ENCODE peak calls at places on chromosomes 5 and 9, in six cellular contexts. J, V, B, A, E and U are unnamed samples.

GRCh38 chr5:119458911-119459632 is 6.8 kb downstream of the HSD17B4 start:
- DNase-seq in E (no peak), A (no peak), J (no peak), B (no peak), V (no peak), U (peak)

GRCh38 chr5:173970878-173971650 is 17.9 kb upstream of the C5orf47 start:
- DNase-seq in E (peak), V (no peak), J (no peak), B (no peak), A (no peak), U (peak)

GRCh38 chr9:36029765-36030528 is 6.8 kb upstream of the RECK start:
- DNase-seq in J (no peak), B (no peak), A (no peak), E (no peak), V (peak), U (peak)

GRCh38 chr5:167573274-167574127 is 717.9 kb upstream of the WWC1 start:
- DNase-seq in A (no peak), V (no peak), J (no peak), E (no peak), B (no peak), U (no peak)

GRCh38 chr5:137733922-137734695 is 1.8 kb downstream of the KLHL3 start:
- DNase-seq in B (no peak), E (no peak), A (no peak), J (peak), V (no peak), U (no peak)

GRCh38 chr9:35658894-35659220 is 765 bp downstream of the CCDC107 start:
- DNase-seq in E (peak), V (peak), J (no peak), B (no peak), A (no peak), U (peak)

GRCh38 chr9:75890541-75891276 is at the start of gene PCSK5:
- DNase-seq in E (peak), A (no peak), V (peak), B (peak), J (peak), U (peak)

GRCh38 chr9:93057024-93057702 is 1.3 kb upstream of the SUSD3 start:
- DNase-seq in A (no peak), E (no peak), V (no peak), B (no peak), J (no peak), U (no peak)

GRCh38 chr5:138545919-138546562 is 3.0 kb upstream of the ETF1 start:
- DNase-seq in A (no peak), E (no peak), B (no peak), V (no peak), J (no peak), U (no peak)

GRCh38 chr5:159451197-159452052 is 121.1 kb upstream of the IL12B start:
- DNase-seq in V (peak), B (no peak), A (no peak), E (no peak), J (no peak), U (no peak)

GRCh38 chr9:30575691-30576090 is 1808.8 kb upstream of the ACO1 start:
- DNase-seq in J (no peak), V (no peak), B (no peak), A (no peak), E (no peak), U (no peak)

GRCh38 chr9:111622626-111623025 is 8.5 kb upstream of the DNAJC25 start:
- DNase-seq in A (no peak), E (peak), B (no peak), V (peak), J (no peak), U (peak)

GRCh38 chr5:135242496-135243193 is 156.4 kb downstream of the MACROH2A1 start:
- DNase-seq in V (no peak), B (no peak), A (no peak), E (no peak), J (no peak), U (no peak)

GRCh38 chr9:1235650-1236401 is 185.7 kb downstream of the DMRT2 start:
- DNase-seq in E (no peak), J (no peak), V (no peak), B (no peak), A (no peak), U (no peak)

GRCh38 chr9:127689332-127690000 is 17.3 kb upstream of the CFAP157 start:
- DNase-seq in A (no peak), J (no peak), V (no peak), E (no peak), B (no peak), U (no peak)

GRCh38 chr9:97598461-97599288 is 34.5 kb downstream of the TSTD2 start:
- DNase-seq in A (peak), B (peak), J (peak), V (peak), E (peak), U (peak)

GRCh38 chr5:115602585-115603125 is 376 bp upstream of the TICAM2 start:
- DNase-seq in E (no peak), J (no peak), B (no peak), V (no peak), A (no peak), U (peak)

GRCh38 chr9:27371382-27371781 is 74.4 kb upstream of the EQTN start:
- DNase-seq in E (no peak), V (peak), A (no peak), J (no peak), B (no peak), U (no peak)

GRCh38 chr5:177539411-177539810 is 15.0 kb downstream of the FAM193B start:
- DNase-seq in J (no peak), B (no peak), V (no peak), A (no peak), E (no peak), U (no peak)

GRCh38 chr5:96706433-96707111 is 44.4 kb downstream of the CAST start:
- DNase-seq in B (no peak), A (no peak), V (no peak), J (no peak), E (no peak), U (no peak)

GRCh38 chr5:24819841-24820240 is 175.1 kb upstream of the CDH10 start:
- DNase-seq in V (no peak), J (no peak), B (no peak), A (no peak), E (no peak), U (no peak)

GRCh38 chr5:61802456-61802855 is 470.4 kb downstream of the ZSWIM6 start:
- DNase-seq in V (peak), J (no peak), B (no peak), A (no peak), E (no peak), U (no peak)

GRCh38 chr9:117656007-117656406 is 48.2 kb upstream of the TLR4 start:
- DNase-seq in A (no peak), E (no peak), J (no peak), B (no peak), V (no peak), U (no peak)

GRCh38 chr5:2172471-2172870 is 289.7 kb upstream of the IRX4 start:
- DNase-seq in J (no peak), A (no peak), V (no peak), B (no peak), E (no peak), U (no peak)

GRCh38 chr5:159286420-159287035 is 23.4 kb downstream of the UBLCP1 start:
- DNase-seq in E (peak), V (peak), A (no peak), J (peak), B (no peak), U (peak)

GRCh38 chr9:6307551-6308096 is 20.6 kb upstream of the TPD52L3 start:
- DNase-seq in J (no peak), A (no peak), B (no peak), V (no peak), E (no peak), U (no peak)

GRCh38 chr5:137040641-137041340 is 458.3 kb downstream of the SPOCK1 start:
- DNase-seq in E (no peak), B (no peak), J (no peak), A (no peak), V (no peak), U (no peak)

DNA sequence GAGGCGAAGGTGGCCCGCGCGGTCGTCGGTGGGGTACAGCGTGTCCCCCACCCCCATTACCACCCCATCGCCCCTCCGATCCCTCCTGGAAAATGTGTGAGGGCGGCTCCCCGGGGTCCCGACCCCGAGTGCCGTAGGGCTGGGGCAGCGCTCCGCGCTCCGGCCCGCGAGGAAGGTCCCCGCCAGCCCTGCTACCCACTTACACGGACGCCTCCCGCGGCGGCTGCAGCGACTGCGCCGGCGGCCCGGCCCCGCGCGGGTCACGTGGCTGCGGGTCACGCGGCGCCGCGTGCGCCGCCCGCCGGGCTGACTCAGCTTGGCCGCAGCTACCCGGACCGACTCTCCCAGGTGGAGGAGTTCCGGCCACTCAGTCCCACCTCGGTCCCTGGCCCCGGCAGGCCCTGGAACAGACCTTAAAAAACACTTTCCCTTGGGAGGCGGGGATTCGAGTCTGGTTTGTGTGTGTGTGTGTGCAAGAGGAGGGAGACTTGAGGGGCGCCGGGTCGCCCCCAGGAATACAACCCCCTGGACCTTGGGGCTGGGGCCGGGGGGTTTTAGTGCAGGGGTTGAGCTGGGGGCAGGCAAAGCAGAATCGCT is at the start of gene GNPDA1:
- DNase-seq in E (peak), A (no peak), B (peak), J (peak), V (peak), U (peak)
- TF ChIP-seq POLR2A in E (peak), A (peak), B (peak), J (peak), V (peak), U (peak)

GRCh38 chr5:111278824-111279504 is 54.8 kb downstream of the CAMK4 start:
- DNase-seq in A (peak), E (peak), J (peak), B (peak), V (peak), U (peak)
- TF ChIP-seq MYC in A (no peak), E (no peak), J (no peak), B (no peak), V (no peak), U (no peak)

DNA sequence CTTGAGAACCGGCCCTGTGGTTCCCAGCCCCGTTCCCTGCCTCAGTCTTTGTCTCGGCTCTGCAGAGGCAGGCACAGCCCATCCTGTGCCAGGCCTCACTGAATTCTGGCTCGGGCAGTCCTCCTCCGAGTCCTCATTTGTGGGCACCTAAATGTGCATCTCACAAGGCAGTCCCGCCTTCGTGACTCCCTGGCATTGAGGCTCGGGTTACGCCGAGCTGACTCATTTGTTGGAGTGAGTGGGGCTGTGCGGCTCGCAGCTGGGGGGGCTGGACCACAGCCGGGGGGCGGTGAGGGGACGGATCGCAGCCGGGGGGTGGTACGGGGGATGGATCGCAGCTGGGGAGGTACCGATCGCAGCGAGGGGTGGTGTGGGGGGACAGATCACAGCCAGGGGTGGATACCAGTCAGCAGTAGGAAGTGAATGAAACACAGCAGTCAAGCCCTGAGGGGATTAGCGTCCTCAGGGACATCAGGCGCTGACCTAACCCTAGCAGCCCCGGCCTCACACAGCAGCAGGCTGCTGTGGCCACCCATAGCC is 72.2 kb downstream of the PSMB7 start:
- DNase-seq in E (no peak), V (peak), J (no peak), A (no peak), B (no peak), U (peak)
- TF ChIP-seq MAX in E (no peak), V (no peak), J (no peak), A (no peak), B (no peak), U (peak)

GRCh38 chr5:32542216-32543059 is 42.9 kb upstream of the SUB1 start:
- DNase-seq in E (no peak), J (no peak), B (no peak), V (no peak), A (peak), U (peak)
- TF ChIP-seq POLR2A in E (no peak), J (no peak), B (no peak), V (no peak), A (peak), U (no peak)

GRCh38 chr9:129280236-129281231 is 102.5 kb upstream of the IER5L start:
- DNase-seq in B (no peak), V (no peak), E (no peak), J (no peak), A (no peak), U (no peak)

GRCh38 chr9:129276486-129277260 is 98.6 kb upstream of the IER5L start:
- DNase-seq in V (no peak), E (no peak), A (no peak), J (no peak), B (no peak), U (no peak)

GRCh38 chr9:129275626-129276247 is 97.7 kb upstream of the IER5L start:
- DNase-seq in E (no peak), B (no peak), J (no peak), A (no peak), V (no peak), U (no peak)

GRCh38 chr9:129281506-129282145 is 103.6 kb upstream of the IER5L start:
- DNase-seq in J (no peak), A (no peak), B (no peak), E (no peak), V (no peak), U (no peak)

GRCh38 chr9:129278391-129279237 is 100.6 kb upstream of the IER5L start:
- DNase-seq in A (no peak), J (no peak), V (peak), B (peak), E (no peak), U (peak)
- TF ChIP-seq MYC in A (no peak), J (no peak), V (no peak), B (no peak), E (no peak), U (no peak)

GRCh38 chr5:140576776-140577201 is 12.2 kb downstream of the SLC35A4 start:
- DNase-seq in B (no peak), J (peak), V (no peak), A (no peak), E (peak), U (no peak)

GRCh38 chr5:140575309-140575708 is 10.7 kb downstream of the SLC35A4 start:
- DNase-seq in B (peak), V (peak), J (peak), E (peak), A (no peak), U (peak)

GRCh38 chr5:140574165-140574564 is 9.5 kb downstream of the SLC35A4 start:
- DNase-seq in A (no peak), V (peak), E (no peak), B (no peak), J (no peak), U (no peak)

GRCh38 chr5:140571105-140571504 is 6.5 kb downstream of the SLC35A4 start:
- DNase-seq in B (no peak), V (no peak), E (no peak), J (no peak), A (no peak), U (no peak)

DNA sequence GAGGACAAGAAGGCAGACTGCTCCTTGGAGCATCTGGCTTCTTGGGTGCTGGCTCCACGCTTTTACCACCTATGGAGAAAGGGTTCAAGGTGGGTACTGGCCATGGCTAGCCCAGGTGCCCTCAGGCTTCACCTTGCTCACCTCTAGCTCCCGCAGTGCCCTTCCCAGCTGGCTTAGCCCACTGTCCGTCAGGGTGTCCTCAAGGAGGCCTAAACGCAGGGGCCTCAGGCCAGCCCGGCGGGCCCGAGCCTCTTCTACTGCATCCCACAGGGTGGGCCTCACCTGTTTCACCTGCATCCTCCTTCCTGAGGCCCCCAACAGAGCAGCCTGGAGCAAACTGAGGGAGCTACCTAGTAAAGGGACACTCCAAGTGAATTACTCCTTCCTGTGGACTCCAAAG is 9.1 kb downstream of the SLC35A4 start:
- DNase-seq in J (no peak), A (no peak), B (no peak), V (no peak), E (no peak), U (no peak)
- TF ChIP-seq MAX in J (no peak), A (no peak), B (no peak), V (no peak), E (no peak), U (no peak)

GRCh38 chr9:107749787-107750444 is 260.3 kb upstream of the KLF4 start:
- DNase-seq in A (no peak), E (peak), V (peak), B (peak), J (peak), U (peak)
- TF ChIP-seq POLR2A in A (no peak), E (no peak), V (no peak), B (no peak), J (peak), U (no peak)

DNA sequence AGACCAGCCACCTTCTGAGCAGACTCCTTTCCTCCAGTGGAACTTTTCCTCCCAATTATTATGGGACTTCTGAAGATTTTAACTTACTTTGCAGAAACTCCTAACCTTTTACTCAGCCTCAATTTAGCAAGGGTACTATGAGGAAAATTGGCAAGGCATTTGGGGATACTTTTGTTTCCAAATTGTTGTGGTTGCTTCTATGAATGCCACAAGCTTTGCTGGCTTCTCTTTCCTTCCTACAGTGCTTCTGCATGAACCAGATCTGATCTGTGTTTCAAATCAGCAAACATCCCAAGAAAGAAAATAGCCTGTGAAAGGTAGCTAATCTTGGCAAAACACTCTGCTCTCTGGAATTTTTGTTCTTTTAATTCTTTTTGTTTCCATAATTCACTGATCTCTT is 57.3 kb upstream of the TAF11L2 start:
- DNase-seq in E (no peak), V (no peak), A (no peak), J (no peak), B (no peak), U (no peak)
- TF ChIP-seq MYC in E (no peak), V (no peak), A (no peak), J (no peak), B (no peak), U (no peak)

GRCh38 chr9:126025973-126026372 is 278.8 kb downstream of the PBX3 start:
- DNase-seq in A (no peak), V (no peak), E (no peak), J (no peak), B (no peak), U (no peak)
- TF ChIP-seq MAX in A (no peak), V (no peak), E (no peak), J (no peak), B (no peak), U (no peak)